ENCODE peak calls at places on chromosomes 16 and 17, in ten cellular contexts. One of them, this sample, is unnamed.

GRCh38 chr16:86575754-86576557 is 2.4 kb upstream of the FOXL1 start:
- DNase-seq in dorsolateral prefrontal cortex: no peak
- DNase-seq in H7: peak; percentile 97
- DNase-seq in CD4-positive, alpha-beta T cell: no peak
- DNase-seq in memory B cell: no peak
- DNase-seq in adipocyte: peak; percentile 53
- DNase-seq in stimulated activated naive CD4-positive, alpha-beta T cell treated with Interleukin-2 at 50 U/mL for 16 hours: peak; percentile 13
- DNase-seq in GM04503: peak; percentile 37
- DNase-seq in HuH-7.5: peak; percentile 86
- DNase-seq in colonic mucosa: peak; percentile 79
- DNase-seq in this sample: peak; percentile 97

GRCh38 chr16:77594798-77595625 is 127.3 kb upstream of the NUDT7 start:
- DNase-seq in memory B cell: no peak
- DNase-seq in dorsolateral prefrontal cortex: no peak
- DNase-seq in H7: no peak
- DNase-seq in colonic mucosa: no peak
- DNase-seq in CD4-positive, alpha-beta T cell: no peak
- DNase-seq in GM04503: no peak
- DNase-seq in HuH-7.5: no peak
- DNase-seq in stimulated activated naive CD4-positive, alpha-beta T cell treated with Interleukin-2 at 50 U/mL for 16 hours: no peak
- DNase-seq in adipocyte: no peak
- DNase-seq in this sample: no peak

GRCh38 chr16:66605177-66605999 is 884 bp downstream of the CMTM3 start:
- DNase-seq in CD4-positive, alpha-beta T cell: no peak
- DNase-seq in HuH-7.5: peak; percentile 34
- DNase-seq in adipocyte: peak; percentile 80
- DNase-seq in memory B cell: no peak
- DNase-seq in stimulated activated naive CD4-positive, alpha-beta T cell treated with Interleukin-2 at 50 U/mL for 16 hours: peak; percentile 42
- DNase-seq in GM04503: no peak
- DNase-seq in H7: peak; percentile 91
- DNase-seq in dorsolateral prefrontal cortex: no peak
- DNase-seq in colonic mucosa: peak; percentile 45
- DNase-seq in this sample: peak; percentile 73

GRCh38 chr17:263271-263670 is 81.8 kb upstream of the DOC2B start:
- DNase-seq in adipocyte: no peak
- DNase-seq in H7: no peak
- DNase-seq in stimulated activated naive CD4-positive, alpha-beta T cell treated with Interleukin-2 at 50 U/mL for 16 hours: no peak
- DNase-seq in colonic mucosa: peak; percentile 5
- DNase-seq in memory B cell: no peak
- DNase-seq in CD4-positive, alpha-beta T cell: no peak
- DNase-seq in HuH-7.5: no peak
- DNase-seq in GM04503: no peak
- DNase-seq in dorsolateral prefrontal cortex: peak; percentile 10
- DNase-seq in this sample: no peak

GRCh38 chr17:56121661-56122060 is 31.6 kb upstream of the ANKFN1 start:
- DNase-seq in H7: peak; percentile 27
- DNase-seq in GM04503: no peak
- DNase-seq in stimulated activated naive CD4-positive, alpha-beta T cell treated with Interleukin-2 at 50 U/mL for 16 hours: no peak
- DNase-seq in CD4-positive, alpha-beta T cell: no peak
- DNase-seq in HuH-7.5: no peak
- DNase-seq in memory B cell: no peak
- DNase-seq in adipocyte: no peak
- DNase-seq in colonic mucosa: no peak
- DNase-seq in dorsolateral prefrontal cortex: no peak
- DNase-seq in this sample: no peak

GRCh38 chr17:19703106-19703775 is 13.1 kb downstream of the SLC47A2 start:
- DNase-seq in colonic mucosa: no peak
- DNase-seq in H7: peak; percentile 39
- DNase-seq in adipocyte: no peak
- DNase-seq in stimulated activated naive CD4-positive, alpha-beta T cell treated with Interleukin-2 at 50 U/mL for 16 hours: no peak
- DNase-seq in CD4-positive, alpha-beta T cell: no peak
- DNase-seq in HuH-7.5: no peak
- DNase-seq in memory B cell: no peak
- DNase-seq in GM04503: no peak
- DNase-seq in dorsolateral prefrontal cortex: no peak
- DNase-seq in this sample: peak; percentile 61

GRCh38 chr17:76351526-76352071 is 2.1 kb downstream of the PRPSAP1 start:
- DNase-seq in GM04503: no peak
- DNase-seq in dorsolateral prefrontal cortex: no peak
- DNase-seq in CD4-positive, alpha-beta T cell: no peak
- DNase-seq in memory B cell: no peak
- DNase-seq in stimulated activated naive CD4-positive, alpha-beta T cell treated with Interleukin-2 at 50 U/mL for 16 hours: no peak
- DNase-seq in colonic mucosa: no peak
- DNase-seq in adipocyte: no peak
- DNase-seq in HuH-7.5: peak; percentile 50
- DNase-seq in H7: no peak
- DNase-seq in this sample: no peak

GRCh38 chr16:86578499-86579267 is at the start of gene FOXL1:
- DNase-seq in H7: peak; percentile 81
- DNase-seq in colonic mucosa: no peak
- DNase-seq in dorsolateral prefrontal cortex: no peak
- DNase-seq in stimulated activated naive CD4-positive, alpha-beta T cell treated with Interleukin-2 at 50 U/mL for 16 hours: no peak
- DNase-seq in CD4-positive, alpha-beta T cell: no peak
- DNase-seq in memory B cell: no peak
- DNase-seq in GM04503: no peak
- DNase-seq in HuH-7.5: no peak
- DNase-seq in adipocyte: no peak
- DNase-seq in this sample: peak; percentile 84

GRCh38 chr16:31148281-31148728 is 1.6 kb downstream of the PRSS36 start:
- DNase-seq in CD4-positive, alpha-beta T cell: no peak
- DNase-seq in stimulated activated naive CD4-positive, alpha-beta T cell treated with Interleukin-2 at 50 U/mL for 16 hours: no peak
- DNase-seq in adipocyte: no peak
- DNase-seq in memory B cell: no peak
- DNase-seq in GM04503: no peak
- DNase-seq in H7: peak; percentile 94
- DNase-seq in colonic mucosa: peak; percentile 88
- DNase-seq in dorsolateral prefrontal cortex: no peak
- DNase-seq in HuH-7.5: no peak
- DNase-seq in this sample: peak; percentile 82

GRCh38 chr17:29154516-29155234 is 25.5 kb downstream of the MYO18A start:
- DNase-seq in dorsolateral prefrontal cortex: no peak
- DNase-seq in colonic mucosa: peak; percentile 38
- DNase-seq in GM04503: no peak
- DNase-seq in HuH-7.5: no peak
- DNase-seq in stimulated activated naive CD4-positive, alpha-beta T cell treated with Interleukin-2 at 50 U/mL for 16 hours: peak; percentile 13
- DNase-seq in H7: no peak
- DNase-seq in memory B cell: no peak
- DNase-seq in CD4-positive, alpha-beta T cell: no peak
- DNase-seq in adipocyte: peak; percentile 48
- DNase-seq in this sample: no peak

GRCh38 chr17:79781691-79782575 is 4.0 kb downstream of the CBX2 start:
- DNase-seq in GM04503: no peak
- DNase-seq in CD4-positive, alpha-beta T cell: no peak
- DNase-seq in colonic mucosa: no peak
- DNase-seq in stimulated activated naive CD4-positive, alpha-beta T cell treated with Interleukin-2 at 50 U/mL for 16 hours: no peak
- DNase-seq in dorsolateral prefrontal cortex: no peak
- DNase-seq in memory B cell: no peak
- DNase-seq in HuH-7.5: no peak
- DNase-seq in adipocyte: no peak
- DNase-seq in H7: peak; percentile 51
- DNase-seq in this sample: no peak

This sample was measured in islet precursor cell.